ENCODE peak calls at places on chromosomes 1 and 21, in five cellular contexts. One of them, this sample, is unnamed.

GRCh38 chr1:30321996-30322858 is 401.2 kb downstream of the MATN1 start:
- DNase-seq in A673: no peak
- DNase-seq in tibial nerve: no peak
- DNase-seq in EL: no peak
- DNase-seq in left ventricle myocardium superior: no peak
- DNase-seq in this sample: no peak

GRCh38 chr1:66278260-66279046 is 255.5 kb upstream of the SGIP1 start:
- DNase-seq in left ventricle myocardium superior: no peak
- DNase-seq in A673: no peak
- DNase-seq in EL: no peak
- DNase-seq in tibial nerve: no peak
- DNase-seq in this sample: no peak

GRCh38 chr1:3530086-3530930 is 75.8 kb downstream of the ARHGEF16 start:
- DNase-seq in A673: peak
- DNase-seq in EL: peak
- DNase-seq in left ventricle myocardium superior: no peak
- DNase-seq in tibial nerve: no peak
- DNase-seq in this sample: no peak

GRCh38 chr21:35475006-35475405 is 425.9 kb upstream of the RUNX1 start:
- DNase-seq in left ventricle myocardium superior: no peak
- DNase-seq in EL: peak
- DNase-seq in A673: no peak
- DNase-seq in tibial nerve: no peak
- DNase-seq in this sample: no peak

GRCh38 chr1:243496173-243496553 is 240.3 kb downstream of the SDCCAG8 start:
- DNase-seq in tibial nerve: no peak
- DNase-seq in EL: no peak
- DNase-seq in A673: no peak
- DNase-seq in left ventricle myocardium superior: peak
- DNase-seq in this sample: no peak

GRCh38 chr1:92483442-92484170 is 3.1 kb downstream of the GFI1 start:
- DNase-seq in EL: peak
- DNase-seq in left ventricle myocardium superior: no peak
- DNase-seq in tibial nerve: no peak
- DNase-seq in A673: peak
- DNase-seq in this sample: no peak

GRCh38 chr1:203135636-203136305 is 8.2 kb downstream of the ADORA1 start:
- DNase-seq in left ventricle myocardium superior: no peak
- DNase-seq in tibial nerve: no peak
- DNase-seq in EL: peak
- DNase-seq in A673: no peak
- DNase-seq in this sample: no peak

GRCh38 chr1:38919075-38919474 is 22.6 kb downstream of the RHBDL2 start:
- DNase-seq in tibial nerve: no peak
- DNase-seq in left ventricle myocardium superior: no peak
- DNase-seq in A673: no peak
- DNase-seq in EL: no peak
- DNase-seq in this sample: no peak

GRCh38 chr1:222821239-222821638 is 6.4 kb downstream of the DISP1 start:
- DNase-seq in A673: no peak
- DNase-seq in EL: peak
- DNase-seq in tibial nerve: no peak
- DNase-seq in left ventricle myocardium superior: no peak
- DNase-seq in this sample: no peak

GRCh38 chr1:86515597-86515996 is 31.3 kb upstream of the CLCA4 start:
- DNase-seq in tibial nerve: no peak
- DNase-seq in left ventricle myocardium superior: no peak
- DNase-seq in A673: peak
- DNase-seq in EL: peak
- DNase-seq in this sample: no peak

This sample was measured in SK-N-MC.